ENCODE peak calls at places on chromosome 12, in eight cellular contexts. W is breast epithelium, S is H1, Q is stomach, C is esophagus squamous epithelium, O is body of pancreas, H is HCT116, U is prostate gland. T is an unnamed sample.

GRCh38 chr12:12008232-12008850 is 62.4 kb upstream of the BCL2L14 start:
- DNase-seq in W (no peak), S (no peak), Q (no peak), C (no peak), O (no peak), H (no peak), U (no peak), T (no peak)

GRCh38 chr12:115922952-115923564 is 354.4 kb downstream of the MED13L start:
- DNase-seq in W (no peak), S (no peak), Q (no peak), C (no peak), O (no peak), H (no peak), U (no peak), T (no peak)

GRCh38 chr12:65602191-65602578 is 222.1 kb upstream of the HMGA2 start:
- DNase-seq in W (no peak), S (no peak), Q (no peak), C (no peak), O (no peak), H (no peak), U (no peak), T (no peak)

GRCh38 chr12:49288412-49288853 is 6.5 kb upstream of the PRPH start:
- DNase-seq in W (no peak), S (no peak), Q (peak), C (no peak), O (peak), H (peak), U (peak), T (peak)

GRCh38 chr12:125137776-125138344 is 72.6 kb downstream of the AACS start:
- DNase-seq in W (no peak), S (no peak), Q (no peak), C (no peak), O (no peak), H (no peak), U (no peak), T (no peak)

GRCh38 chr12:59088673-59089072 is 168.4 kb upstream of the LRIG3 start:
- DNase-seq in W (no peak), S (no peak), Q (no peak), C (no peak), O (no peak), H (no peak), U (no peak), T (no peak)

GRCh38 chr12:34405286-34406227 is 383.3 kb downstream of the ALG10 start:
- DNase-seq in W (peak), S (no peak), Q (no peak), C (no peak), O (peak), H (no peak), U (peak), T (peak)

GRCh38 chr12:46771268-46771837 is 54.4 kb downstream of the SLC38A4 start:
- DNase-seq in W (no peak), S (no peak), Q (no peak), C (no peak), O (no peak), H (no peak), U (no peak), T (no peak)

GRCh38 chr12:53267309-53268008 is 640 bp upstream of the ESPL1 start:
- DNase-seq in W (no peak), S (no peak), Q (no peak), C (no peak), O (peak), H (no peak), U (no peak), T (no peak)

GRCh38 chr12:53053223-53054111 is 3.6 kb downstream of the TNS2 start:
- DNase-seq in W (peak), S (no peak), Q (peak), C (no peak), O (peak), H (peak), U (peak), T (peak)

GRCh38 chr12:117098361-117099217 is 627 bp downstream of the TESC start:
- DNase-seq in W (no peak), S (no peak), Q (peak), C (no peak), O (peak), H (no peak), U (no peak), T (peak)

GRCh38 chr12:19757317-19757877 is 318.1 kb downstream of the AEBP2 start:
- DNase-seq in W (no peak), S (no peak), Q (no peak), C (no peak), O (no peak), H (peak), U (no peak), T (no peak)

GRCh38 chr12:109811624-109811995 is 21.6 kb downstream of the TRPV4 start:
- DNase-seq in W (no peak), S (no peak), Q (no peak), C (no peak), O (no peak), H (no peak), U (no peak), T (no peak)

GRCh38 chr12:109814600-109814999 is 18.6 kb downstream of the TRPV4 start:
- DNase-seq in W (no peak), S (no peak), Q (no peak), C (no peak), O (no peak), H (no peak), U (no peak), T (no peak)

GRCh38 chr12:109815225-109815624 is 18.0 kb downstream of the TRPV4 start:
- DNase-seq in W (no peak), S (no peak), Q (no peak), C (no peak), O (no peak), H (no peak), U (no peak), T (no peak)

GRCh38 chr12:109815874-109816617 is 17.2 kb downstream of the TRPV4 start:
- DNase-seq in W (no peak), S (no peak), Q (no peak), C (no peak), O (no peak), H (no peak), U (peak), T (no peak)

GRCh38 chr12:109813810-109814416 is 19.3 kb downstream of the TRPV4 start:
- DNase-seq in W (no peak), S (no peak), Q (no peak), C (no peak), O (no peak), H (no peak), U (no peak), T (no peak)
- TF ChIP-seq POLR2A in W (no peak), S (no peak), Q (no peak), C (no peak), O (no peak), H (no peak), U (no peak), T (no peak)

GRCh38 chr12:6093764-6094163 is 30.7 kb downstream of the VWF start:
- DNase-seq in W (peak), S (no peak), Q (peak), C (no peak), O (no peak), H (no peak), U (no peak), T (peak)

GRCh38 chr12:6095269-6095668 is 29.2 kb downstream of the VWF start:
- DNase-seq in W (no peak), S (no peak), Q (no peak), C (no peak), O (no peak), H (no peak), U (no peak), T (peak)

GRCh38 chr12:6096527-6096926 is 27.9 kb downstream of the VWF start:
- DNase-seq in W (peak), S (no peak), Q (no peak), C (no peak), O (no peak), H (no peak), U (no peak), T (no peak)

GRCh38 chr12:6091786-6092566 is 32.5 kb downstream of the VWF start:
- DNase-seq in W (no peak), S (no peak), Q (no peak), C (no peak), O (no peak), H (no peak), U (no peak), T (no peak)

DNA sequence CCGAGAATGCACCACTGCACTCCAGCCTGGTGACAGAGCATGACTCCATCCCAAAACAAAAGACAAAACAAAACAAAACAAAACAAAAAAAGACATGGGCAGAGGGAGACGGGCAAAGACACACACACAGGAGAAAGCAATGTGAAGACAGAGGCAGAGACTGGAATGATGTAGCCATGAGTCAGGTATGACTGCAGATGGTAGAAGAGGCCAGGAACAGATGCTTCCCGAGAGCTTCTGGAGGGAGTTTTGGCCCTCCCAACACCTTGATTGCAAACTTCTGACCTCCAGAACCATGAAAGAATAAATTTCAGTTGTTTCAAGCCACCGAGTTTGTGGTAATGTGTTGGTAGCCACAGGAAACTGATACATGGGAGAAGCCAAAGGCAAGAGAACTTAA is 27.1 kb downstream of the VWF start:
- DNase-seq in W (peak), S (no peak), Q (no peak), C (no peak), O (no peak), H (no peak), U (no peak), T (no peak)
- H3K27ac ChIP-seq in W (no peak), S (no peak), Q (no peak), C (no peak), O (no peak), H (no peak), U (no peak), T (no peak)

GRCh38 chr12:6089041-6089823 is 35.2 kb downstream of the VWF start:
- DNase-seq in W (no peak), S (no peak), Q (no peak), C (no peak), O (peak), H (peak), U (peak), T (no peak)

GRCh38 chr12:6090786-6091185 is 33.7 kb downstream of the VWF start:
- DNase-seq in W (no peak), S (no peak), Q (no peak), C (no peak), O (no peak), H (no peak), U (no peak), T (no peak)

GRCh38 chr12:6092784-6093722 is 31.4 kb downstream of the VWF start:
- DNase-seq in W (peak), S (no peak), Q (peak), C (no peak), O (no peak), H (peak), U (no peak), T (peak)
- TF ChIP-seq POLR2A in W (no peak), S (no peak), Q (no peak), C (no peak), O (no peak), H (no peak), U (no peak), T (peak)

GRCh38 chr12:122081697-122082221 is 3.2 kb downstream of the MLXIP start:
- DNase-seq in W (no peak), S (no peak), Q (no peak), C (no peak), O (peak), H (no peak), U (no peak), T (peak)

GRCh38 chr12:122085006-122085405 is 6.5 kb downstream of the MLXIP start:
- DNase-seq in W (no peak), S (no peak), Q (no peak), C (no peak), O (no peak), H (no peak), U (no peak), T (no peak)

GRCh38 chr12:122081108-122081696 is 2.6 kb downstream of the MLXIP start:
- DNase-seq in W (no peak), S (no peak), Q (no peak), C (no peak), O (peak), H (no peak), U (no peak), T (peak)

GRCh38 chr12:122080149-122081107 is 1.9 kb downstream of the MLXIP start:
- DNase-seq in W (no peak), S (no peak), Q (peak), C (no peak), O (peak), H (no peak), U (peak), T (peak)

GRCh38 chr12:122082621-122083356 is 4.2 kb downstream of the MLXIP start:
- DNase-seq in W (no peak), S (no peak), Q (no peak), C (no peak), O (no peak), H (no peak), U (no peak), T (no peak)
- H3K27ac ChIP-seq in W (no peak), S (no peak), Q (peak), C (no peak), O (peak), H (no peak), U (no peak), T (no peak)

GRCh38 chr12:130835011-130835410 is 4.0 kb downstream of the STX2 start:
- DNase-seq in W (no peak), S (no peak), Q (no peak), C (no peak), O (no peak), H (no peak), U (no peak), T (no peak)

GRCh38 chr12:130838951-130839769 is at the start of gene STX2:
- DNase-seq in W (peak), S (no peak), Q (peak), C (peak), O (peak), H (peak), U (peak), T (peak)

GRCh38 chr12:130835436-130835835 is 3.6 kb downstream of the STX2 start:
- DNase-seq in W (no peak), S (no peak), Q (no peak), C (no peak), O (no peak), H (no peak), U (no peak), T (no peak)

GRCh38 chr12:130839770-130840355 is 813 bp upstream of the STX2 start:
- DNase-seq in W (no peak), S (no peak), Q (no peak), C (no peak), O (no peak), H (no peak), U (no peak), T (no peak)

DNA sequence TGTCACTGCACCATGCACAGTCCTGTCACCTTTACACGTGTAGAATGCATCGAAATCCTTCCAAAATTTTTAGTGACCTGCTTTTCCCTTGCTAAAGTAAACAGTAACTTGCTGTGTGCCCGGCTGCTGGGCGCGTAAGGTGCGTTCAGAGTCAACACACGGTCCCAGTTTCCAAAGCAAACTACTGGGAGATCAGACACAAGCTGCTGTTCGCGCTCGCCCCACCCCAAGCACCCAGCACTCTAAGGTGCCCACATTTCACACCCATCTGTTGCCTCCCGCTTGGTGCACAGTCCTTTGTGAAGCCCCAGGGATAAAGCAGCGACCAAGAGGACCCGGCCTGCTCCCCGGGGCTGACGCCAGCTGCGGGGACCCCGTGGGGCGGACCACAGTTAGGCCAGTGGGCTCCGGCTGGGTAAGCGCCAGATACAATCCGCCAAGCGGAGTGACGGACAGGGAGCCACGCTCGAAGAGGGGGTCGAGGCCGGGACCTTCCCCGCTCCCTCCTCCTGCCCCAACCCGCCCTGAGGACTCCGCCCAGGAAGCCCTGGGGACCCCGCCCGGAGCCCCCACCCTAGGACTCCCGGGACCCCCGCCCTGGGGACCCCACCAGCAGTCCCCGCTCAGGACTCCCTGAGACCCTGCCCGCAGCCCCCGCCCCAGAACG is 633 bp downstream of the STX2 start:
- DNase-seq in W (no peak), S (no peak), Q (peak), C (no peak), O (peak), H (no peak), U (peak), T (peak)
- TF ChIP-seq POLR2A in W (no peak), S (no peak), Q (no peak), C (no peak), O (peak), H (no peak), U (no peak), T (no peak)

DNA sequence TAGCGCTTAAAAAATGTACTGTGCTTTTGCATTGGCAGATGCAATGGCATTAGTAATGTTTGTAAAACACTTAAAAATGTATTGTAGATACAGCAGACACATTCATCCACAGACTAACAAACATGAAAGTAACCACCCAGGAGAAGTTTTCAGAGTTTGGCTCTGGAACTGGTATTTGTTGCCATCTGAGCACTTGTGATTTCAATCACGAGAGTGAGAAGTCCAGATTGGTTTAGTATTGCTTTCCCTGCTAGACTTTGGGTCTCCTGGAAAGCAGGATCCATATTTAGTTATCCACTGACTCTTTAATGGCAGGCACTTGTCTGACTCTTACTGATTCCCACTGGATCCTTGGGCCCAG is 13.2 kb downstream of the RASSF8 start:
- DNase-seq in W (no peak), S (no peak), Q (no peak), C (no peak), O (no peak), H (no peak), U (no peak), T (no peak)
- H3K27ac ChIP-seq in W (no peak), S (no peak), Q (peak), C (no peak), O (no peak), H (no peak), U (peak), T (no peak)

GRCh38 chr12:94769040-94769420 is 118.7 kb upstream of the TMCC3 start:
- DNase-seq in W (no peak), S (no peak), Q (no peak), C (no peak), O (no peak), H (no peak), U (no peak), T (no peak)
- TF ChIP-seq POLR2A in W (no peak), S (no peak), Q (no peak), C (no peak), O (no peak), H (no peak), U (no peak), T (no peak)